ENCODE peak calls at places on chromosome X, in seven cellular contexts. U is ovary, N is sigmoid colon, E is spleen, P is thyroid gland, J is Peyer's patch, S is upper lobe of left lung. K is an unnamed sample.

GRCh38 chrX:7019555-7019954 is 128.0 kb upstream of the STS start:
- DNase-seq in N (no peak), J (no peak), U (no peak), P (no peak), E (no peak), S (no peak), K (no peak)

GRCh38 chrX:41452565-41452964 is 5.4 kb downstream of the NYX start:
- DNase-seq in P (no peak), E (peak; percentile 6), N (no peak), S (no peak), U (no peak), J (no peak), K (no peak)

GRCh38 chrX:1111543-1112300 is 100.7 kb downstream of the CRLF2 start:
- DNase-seq in U (no peak), S (no peak), E (peak; percentile 15), J (no peak), N (no peak), P (no peak), K (no peak)

GRCh38 chrX:10677490-10677889 is 57.1 kb upstream of the MID1 start:
- DNase-seq in S (no peak), P (no peak), E (no peak), N (peak; percentile 77), J (no peak), U (no peak), K (no peak)

GRCh38 chrX:128929281-128930057 is 593.8 kb downstream of the SMARCA1 start:
- DNase-seq in J (no peak), S (no peak), U (no peak), N (no peak), E (no peak), P (peak; percentile 13), K (peak; percentile 35)

GRCh38 chrX:111410451-111410850 is 1.5 kb downstream of the DCX start:
- DNase-seq in U (no peak), P (no peak), J (no peak), N (no peak), S (no peak), E (no peak), K (no peak)

GRCh38 chrX:15744181-15744867 is 6.3 kb downstream of the CA5B start:
- DNase-seq in P (peak; percentile 53), U (peak; percentile 48), N (no peak), E (no peak), S (peak; percentile 14), J (no peak), K (peak; percentile 67)

GRCh38 chrX:41144873-41145272 is 59.6 kb downstream of the USP9X start:
- DNase-seq in N (no peak), S (no peak), J (no peak), U (no peak), P (no peak), E (no peak), K (no peak)

GRCh38 chrX:53321216-53321942 is 40.0 kb upstream of the IQSEC2 start:
- DNase-seq in E (no peak), P (peak; percentile 26), N (no peak), U (no peak), S (peak; percentile 84), J (no peak), K (no peak)

GRCh38 chrX:2692221-2693122 is 1.4 kb downstream of the CD99 start:
- DNase-seq in P (no peak), U (no peak), N (no peak), J (peak; percentile 59), E (peak; percentile 84), S (peak; percentile 54), K (peak; percentile 44)

GRCh38 chrX:103254171-103254824 is 657 bp downstream of the TCEAL8 start:
- DNase-seq in S (peak; percentile 33), P (peak; percentile 73), U (peak; percentile 61), E (peak; percentile 86), N (peak; percentile 74), J (peak; percentile 57), K (peak; percentile 42)

GRCh38 chrX:11137543-11138139 is 26.5 kb downstream of the HCCS start:
- DNase-seq in S (no peak), J (no peak), N (no peak), E (no peak), P (no peak), U (no peak), K (no peak)

GRCh38 chrX:64805683-64806082 is 170.6 kb downstream of the ZC4H2 start:
- DNase-seq in N (no peak), J (no peak), E (no peak), P (no peak), S (no peak), U (no peak), K (no peak)

GRCh38 chrX:1391707-1392375 is at the start of gene SLC25A6:
- DNase-seq in N (peak; percentile 99), P (peak; percentile 99), E (peak; percentile 100), S (peak; percentile 100), J (peak; percentile 100), U (peak; percentile 99), K (peak; percentile 99)

DNA sequence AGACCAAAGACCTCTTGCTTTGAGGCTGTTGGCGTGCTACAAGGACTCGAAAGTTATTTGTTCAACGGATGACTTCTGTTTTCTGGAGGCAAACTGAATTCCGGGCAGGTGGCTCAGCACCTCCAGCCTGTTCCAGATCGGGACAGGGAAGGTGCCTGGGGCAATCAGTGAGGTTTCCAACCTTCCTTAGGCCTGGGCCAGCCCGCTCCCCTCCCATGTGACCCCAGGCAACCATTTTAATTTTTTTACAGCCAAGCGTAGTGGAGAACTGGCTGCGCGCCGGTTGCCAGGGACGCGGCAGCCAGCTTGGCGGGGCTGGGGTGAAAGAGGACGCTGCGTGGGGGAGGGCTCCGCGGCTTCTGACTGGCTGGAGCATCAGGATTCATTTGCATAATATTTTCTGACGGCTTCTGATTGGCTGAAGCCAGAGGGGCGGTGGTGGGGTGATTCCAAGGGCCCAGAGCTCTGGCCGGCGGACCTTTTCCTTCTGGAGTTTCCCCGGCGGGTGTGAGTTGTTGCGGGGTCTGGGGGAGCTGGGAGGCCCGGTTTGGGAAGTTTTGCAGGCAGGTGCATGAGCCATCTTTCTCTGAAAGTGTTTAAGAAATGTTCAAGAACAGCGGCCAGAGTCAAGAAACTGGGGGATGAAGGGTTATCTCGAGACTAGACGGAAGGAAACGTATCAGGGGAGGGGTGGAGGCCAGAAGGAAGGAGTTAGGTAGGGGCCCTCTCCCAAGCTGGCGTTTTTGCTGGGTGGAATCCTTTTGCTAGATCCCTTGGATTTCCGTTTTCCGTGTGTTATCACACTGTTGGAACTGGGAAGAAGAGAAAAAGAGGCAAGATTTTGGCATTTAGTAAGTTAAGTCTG is at the start of gene MID1IP1:
- DNase-seq in P (peak; percentile 93), N (peak; percentile 97), E (peak; percentile 91), U (peak; percentile 91), S (peak; percentile 95), J (peak; percentile 91), K (peak; percentile 88)
- TF ChIP-seq POLR2A in P (no peak), N (peak; percentile 81), E (no peak), U (peak; percentile 75), S (peak; percentile 42), J (peak; percentile 69), K (peak; percentile 21)

GRCh38 chrX:119410027-119410819 is 11.1 kb downstream of the SLC25A43 start:
- DNase-seq in P (peak; percentile 24), E (no peak), N (peak; percentile 84), J (peak; percentile 74), S (no peak), U (peak; percentile 35), K (peak; percentile 60)
- H3K4me1 ChIP-seq in P (no peaks in the 10 kb centered on the region), E (no peaks in the 10 kb centered on the region), N (no peaks in the 10 kb centered on the region), J (no peaks in the 10 kb centered on the region), S (no peaks in the 10 kb centered on the region), U (no peaks in the 10 kb centered on the region), K (no peaks in the 10 kb centered on the region)

GRCh38 chrX:123962794-123963373 is 1.4 kb downstream of the STAG2 start:
- DNase-seq in P (peak; percentile 89), S (peak; percentile 85), N (peak; percentile 97), U (peak; percentile 90), E (peak; percentile 92), J (peak; percentile 81), K (peak; percentile 88)
- TF ChIP-seq POLR2A in P (no peak), S (peak; percentile 52), N (peak; percentile 76), U (peak; percentile 56), E (no peak), J (peak; percentile 83), K (peak; percentile 66)

GRCh38 chrX:19642517-19643109 is 127.3 kb upstream of the MAP3K15 start:
- DNase-seq in P (no peak), J (no peak), U (no peak), S (no peak), N (no peak), E (no peak), K (no peak)
- H3K4me1 ChIP-seq in P (peaks cover 4% of the 10 kb centered on the region), J (no peaks in the 10 kb centered on the region), U (peaks cover 2% of the 10 kb centered on the region), S (no peaks in the 10 kb centered on the region), N (no peaks in the 10 kb centered on the region), E (no peaks in the 10 kb centered on the region), K (no peaks in the 10 kb centered on the region)

DNA sequence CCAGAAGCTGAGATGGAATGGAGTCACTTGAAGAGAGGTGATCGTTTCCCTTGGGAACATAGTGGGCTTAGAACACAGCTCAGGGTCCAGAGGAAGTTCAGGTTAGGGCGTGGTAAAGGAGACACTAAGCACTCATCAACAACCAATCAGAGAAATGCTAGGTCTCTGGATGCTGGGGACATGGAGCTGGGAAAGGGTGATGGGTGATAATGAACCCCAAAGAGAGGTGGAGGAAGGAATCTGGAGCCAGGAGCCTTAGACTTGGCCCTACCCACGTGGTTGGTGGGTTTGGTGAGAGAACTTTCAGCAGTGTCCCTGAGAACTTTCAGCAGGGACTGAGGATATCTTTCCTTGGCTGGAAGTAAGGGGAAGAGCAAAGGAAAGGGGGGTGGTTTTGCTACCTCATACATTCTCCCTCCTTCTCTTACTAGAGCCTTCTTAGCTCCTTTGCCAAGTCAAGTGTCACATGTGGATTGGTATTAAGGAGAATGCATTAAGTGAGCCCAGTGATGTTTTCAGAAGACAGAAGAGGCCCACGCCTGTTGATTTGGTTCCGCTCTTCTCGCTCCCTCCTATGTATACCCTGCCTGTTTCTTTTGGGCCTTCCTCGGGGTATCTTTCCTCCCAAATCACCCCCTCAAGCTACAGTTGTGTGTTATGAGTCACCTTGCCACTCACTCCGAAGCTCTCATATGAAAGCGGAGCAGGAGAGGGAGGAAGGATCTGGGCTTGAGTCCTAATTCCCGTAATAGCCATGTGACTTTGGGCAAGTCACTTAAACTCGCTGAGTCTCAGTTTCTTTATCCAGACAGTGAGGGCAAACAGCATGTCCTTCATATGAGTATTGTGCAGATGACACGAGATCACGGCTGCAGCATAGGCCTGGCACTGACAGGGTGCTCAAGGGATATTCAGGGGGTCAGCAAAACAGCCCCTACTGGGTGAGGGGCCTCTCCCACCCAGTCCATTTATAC is 63.1 kb downstream of the TSC22D3 start:
- DNase-seq in S (no peak), P (peak; percentile 46), J (no peak), N (peak; percentile 76), U (no peak), E (peak; percentile 45), K (no peak)
- TF ChIP-seq POLR2A in S (peak; percentile 8), P (no peak), J (peak; percentile 26), N (no peak), U (peak; percentile 38), E (no peak), K (no peak)

GRCh38 chrX:79263550-79263949 is 103.6 kb downstream of the ITM2A start:
- DNase-seq in J (no peak), N (no peak), S (no peak), P (no peak), U (no peak), E (no peak), K (no peak)

GRCh38 chrX:79268788-79269187 is 98.3 kb downstream of the ITM2A start:
- DNase-seq in P (no peak), E (no peak), S (no peak), J (no peak), U (no peak), N (no peak), K (no peak)

GRCh38 chrX:79270401-79270800 is 96.7 kb downstream of the ITM2A start:
- DNase-seq in P (peak; percentile 44), U (no peak), S (no peak), J (no peak), N (no peak), E (peak; percentile 89), K (peak; percentile 31)

GRCh38 chrX:79266702-79267101 is 100.4 kb downstream of the ITM2A start:
- DNase-seq in E (no peak), J (no peak), U (no peak), S (no peak), N (no peak), P (no peak), K (no peak)
- H3K4me1 ChIP-seq in E (peaks cover 7% of the 10 kb centered on the region), J (no peaks in the 10 kb centered on the region), U (no peaks in the 10 kb centered on the region), S (no peaks in the 10 kb centered on the region), N (no peaks in the 10 kb centered on the region), P (no peaks in the 10 kb centered on the region), K (no peaks in the 10 kb centered on the region)